ENCODE peak calls at places on chromosomes 7 and 10, in nine cellular contexts. W, V, Q, B, N, L, M, E and S are unnamed samples.

GRCh38 chr7:127514499-127514898 is 70.9 kb downstream of the GCC1 start:
- DNase-seq in L (peak; percentile 10), V (peak; percentile 10), B (peak; percentile 5), W (peak; percentile 54), E (no peak), N (no peak), Q (no peak), M (peak; percentile 54), S (no peak)

GRCh38 chr10:21260060-21260792 is 265.3 kb downstream of the SKIDA1 start:
- DNase-seq in W (peak; percentile 61), E (no peak), V (no peak), M (no peak), B (no peak), N (no peak), Q (no peak), L (no peak), S (no peak)

GRCh38 chr10:72605137-72605536 is 20.7 kb downstream of the MICU1 start:
- DNase-seq in W (no peak), B (no peak), V (no peak), M (no peak), Q (no peak), N (no peak), L (no peak), E (no peak), S (no peak)

GRCh38 chr10:114400091-114400490 is 4.2 kb downstream of the AFAP1L2 start:
- DNase-seq in B (no peak), L (no peak), N (no peak), M (no peak), W (no peak), E (no peak), V (no peak), Q (no peak), S (no peak)

GRCh38 chr10:86367339-86367951 is 850 bp upstream of the GRID1 start:
- DNase-seq in M (no peak), E (no peak), W (no peak), B (no peak), L (no peak), Q (no peak), V (no peak), N (no peak), S (no peak)

GRCh38 chr7:99459087-99459486 is 6.9 kb downstream of the ATP5MF start:
- DNase-seq in M (peak; percentile 63), L (no peak), B (no peak), V (no peak), N (no peak), Q (no peak), W (peak; percentile 18), E (no peak), S (no peak)

GRCh38 chr7:14973712-14974428 is 71.3 kb upstream of the DGKB start:
- DNase-seq in V (no peak), B (no peak), M (no peak), Q (no peak), N (no peak), L (no peak), W (no peak), E (no peak), S (no peak)

GRCh38 chr10:110643670-110644597 is at the start of gene RBM20:
- DNase-seq in E (no peak), M (peak; percentile 56), V (no peak), N (peak; percentile 7), Q (peak; percentile 66), L (no peak), B (no peak), W (no peak), S (peak; percentile 11)

GRCh38 chr7:21454182-21454581 is 26.3 kb downstream of the SP4 start:
- DNase-seq in M (no peak), W (no peak), N (no peak), V (no peak), B (no peak), E (no peak), L (no peak), Q (no peak), S (no peak)

GRCh38 chr7:95096123-95096395 is 188.7 kb downstream of the PPP1R9A start:
- DNase-seq in V (no peak), Q (no peak), N (no peak), E (no peak), L (no peak), B (no peak), W (no peak), M (no peak), S (no peak)

GRCh38 chr7:71486856-71487628 is 355.1 kb downstream of the GALNT17 start:
- DNase-seq in L (peak; percentile 97), B (no peak), N (no peak), W (peak; percentile 31), M (no peak), E (no peak), V (no peak), Q (peak; percentile 48), S (no peak)

GRCh38 chr10:14040787-14041631 is 289.7 kb downstream of the FRMD4A start:
- DNase-seq in W (peak; percentile 69), Q (no peak), L (no peak), E (no peak), N (no peak), V (no peak), B (no peak), M (no peak), S (no peak)

GRCh38 chr7:140358024-140358770 is 40.1 kb downstream of the SLC37A3 start:
- DNase-seq in E (no peak), W (no peak), L (no peak), B (no peak), N (no peak), M (no peak), Q (no peak), V (no peak), S (no peak)

GRCh38 chr7:81691199-81691821 is 78.5 kb downstream of the HGF start:
- DNase-seq in W (peak; percentile 36), E (no peak), Q (no peak), L (no peak), N (no peak), B (no peak), V (no peak), M (no peak), S (no peak)